ENCODE peak calls at places on chromosomes 5 and 9, in five cellular contexts. A is AG10803, C is posterior cingulate gyrus, O is GM12891, I is NCI-H187 treated with DMSO at 0.1 percent for 48 hours. S is an unnamed sample.
A peak's percentile ranks its signal among the peaks of the same experiment; 100 is the strongest.

GRCh38 chr9:78245401-78245800 is 9.5 kb downstream of the CEP78 start:
- DNase-seq in A (no peak), C (no peak), O (no peak), I (no peak), S (no peak)

GRCh38 chr5:74303575-74303974 is 337.0 kb downstream of the ENC1 start:
- DNase-seq in A (peak; percentile 66), C (no peak), O (no peak), I (no peak), S (no peak)

GRCh38 chr9:131834721-131835120 is 94.8 kb upstream of the RAPGEF1 start:
- DNase-seq in A (no peak), C (no peak), O (no peak), I (no peak), S (no peak)

GRCh38 chr5:131224387-131225191 is 39.3 kb upstream of the CDC42SE2 start:
- DNase-seq in A (no peak), C (no peak), O (no peak), I (no peak), S (peak; percentile 59)

GRCh38 chr5:93092349-93093105 is 488.5 kb downstream of the NR2F1-AS1 start:
- DNase-seq in A (peak; percentile 59), C (no peak), O (no peak), I (no peak), S (no peak)

GRCh38 chr5:141743652-141744333 is 61.8 kb upstream of the ARAP3 start:
- DNase-seq in A (no peak), C (no peak), O (no peak), I (no peak), S (no peak)

GRCh38 chr9:69171049-69171448 is 3.0 kb upstream of the TJP2 start:
- DNase-seq in A (no peak), C (no peak), O (no peak), I (no peak), S (no peak)

GRCh38 chr9:84791608-84792007 is 122.1 kb downstream of the NTRK2 start:
- DNase-seq in A (no peak), C (no peak), O (no peak), I (no peak), S (no peak)

GRCh38 chr9:134341306-134341705 is 15.1 kb downstream of the RXRA start:
- DNase-seq in A (no peak), C (no peak), O (no peak), I (no peak), S (peak; percentile 69)

GRCh38 chr9:126799051-126799450 is 5.8 kb upstream of the ZBTB43 start:
- DNase-seq in A (no peak), C (no peak), O (no peak), I (no peak), S (no peak)

GRCh38 chr5:154575869-154576806 is 98.1 kb upstream of the HAND1 start:
- DNase-seq in A (no peak), C (no peak), O (peak; percentile 45), I (no peak), S (no peak)

GRCh38 chr5:107541400-107541799 is 129.3 kb downstream of the EFNA5 start:
- DNase-seq in A (no peak), C (no peak), O (no peak), I (no peak), S (no peak)

GRCh38 chr5:160506006-160507004 is 84.7 kb downstream of the PTTG1 start:
- DNase-seq in A (peak; percentile 62), C (peak; percentile 74), O (peak; percentile 46), I (no peak), S (peak; percentile 79)

GRCh38 chr5:125205604-125206221 is 459.3 kb upstream of the ZNF608 start:
- DNase-seq in A (no peak), C (no peak), O (no peak), I (no peak), S (no peak)

GRCh38 chr5:107594253-107595045 is 76.3 kb downstream of the EFNA5 start:
- DNase-seq in A (no peak), C (no peak), O (no peak), I (no peak), S (no peak)

GRCh38 chr5:5979362-5979760 is 399.0 kb downstream of the MED10 start:
- DNase-seq in A (peak; percentile 22), C (no peak), O (no peak), I (no peak), S (no peak)

GRCh38 chr9:254516-254915 is 39.9 kb downstream of the DOCK8 start:
- DNase-seq in A (no peak), C (no peak), O (no peak), I (no peak), S (no peak)

S was measured in Peyer's patch.